ENCODE peak calls at places on chromosomes 5 and 9, in eight cellular contexts. One of them, this sample, is unnamed.

GRCh38 chr5:39062530-39062929 is 11.7 kb downstream of the RICTOR start:
- DNase-seq in RKO: no peak
- DNase-seq in heart right ventricle: no peak
- DNase-seq in stimulated activated CD4-positive, alpha-beta T cell treated with anti-CD3 and anti-CD28 coated beads, Interleukin-15, amount 100 ng/mL, for 24 hours: no peak
- DNase-seq in kidney epithelial cell: no peak
- DNase-seq in head of caudate nucleus: no peak
- DNase-seq in AG08395: no peak
- DNase-seq in Kasumi-1: no peak
- DNase-seq in this sample: no peak

GRCh38 chr5:66981705-66982387 is 214.8 kb downstream of the CD180 start:
- DNase-seq in RKO: no peak
- DNase-seq in heart right ventricle: no peak
- DNase-seq in stimulated activated CD4-positive, alpha-beta T cell treated with anti-CD3 and anti-CD28 coated beads, Interleukin-15, amount 100 ng/mL, for 24 hours: no peak
- DNase-seq in kidney epithelial cell: no peak
- DNase-seq in head of caudate nucleus: no peak
- DNase-seq in AG08395: no peak
- DNase-seq in Kasumi-1: no peak
- DNase-seq in this sample: no peak

GRCh38 chr5:126965061-126965475 is 65.3 kb downstream of the MARCHF3 start:
- DNase-seq in RKO: peak
- DNase-seq in heart right ventricle: no peak
- DNase-seq in stimulated activated CD4-positive, alpha-beta T cell treated with anti-CD3 and anti-CD28 coated beads, Interleukin-15, amount 100 ng/mL, for 24 hours: no peak
- DNase-seq in kidney epithelial cell: peak
- DNase-seq in head of caudate nucleus: no peak
- DNase-seq in AG08395: peak
- DNase-seq in Kasumi-1: peak
- DNase-seq in this sample: no peak

GRCh38 chr9:120386390-120387131 is 193.4 kb downstream of the CDK5RAP2 start:
- DNase-seq in RKO: no peak
- DNase-seq in heart right ventricle: no peak
- DNase-seq in stimulated activated CD4-positive, alpha-beta T cell treated with anti-CD3 and anti-CD28 coated beads, Interleukin-15, amount 100 ng/mL, for 24 hours: no peak
- DNase-seq in kidney epithelial cell: no peak
- DNase-seq in head of caudate nucleus: no peak
- DNase-seq in AG08395: no peak
- DNase-seq in Kasumi-1: no peak
- DNase-seq in this sample: no peak

GRCh38 chr5:175464414-175465233 is 13.7 kb upstream of the SFXN1 start:
- DNase-seq in RKO: peak
- DNase-seq in heart right ventricle: no peak
- DNase-seq in stimulated activated CD4-positive, alpha-beta T cell treated with anti-CD3 and anti-CD28 coated beads, Interleukin-15, amount 100 ng/mL, for 24 hours: peak
- DNase-seq in kidney epithelial cell: no peak
- DNase-seq in head of caudate nucleus: peak
- DNase-seq in AG08395: peak
- DNase-seq in Kasumi-1: peak
- DNase-seq in this sample: peak

GRCh38 chr9:20622330-20623020 is at the start of gene MLLT3:
- DNase-seq in RKO: peak
- DNase-seq in heart right ventricle: peak
- DNase-seq in stimulated activated CD4-positive, alpha-beta T cell treated with anti-CD3 and anti-CD28 coated beads, Interleukin-15, amount 100 ng/mL, for 24 hours: peak
- DNase-seq in kidney epithelial cell: peak
- DNase-seq in head of caudate nucleus: peak
- DNase-seq in AG08395: peak
- DNase-seq in Kasumi-1: peak
- DNase-seq in this sample: peak

GRCh38 chr5:156396063-156396829 is 69.3 kb downstream of the SGCD start:
- DNase-seq in RKO: no peak
- DNase-seq in heart right ventricle: no peak
- DNase-seq in stimulated activated CD4-positive, alpha-beta T cell treated with anti-CD3 and anti-CD28 coated beads, Interleukin-15, amount 100 ng/mL, for 24 hours: no peak
- DNase-seq in kidney epithelial cell: no peak
- DNase-seq in head of caudate nucleus: peak
- DNase-seq in AG08395: peak
- DNase-seq in Kasumi-1: no peak
- DNase-seq in this sample: peak

GRCh38 chr5:35125746-35126145 is 78.0 kb upstream of the AGXT2 start:
- DNase-seq in RKO: no peak
- DNase-seq in heart right ventricle: no peak
- DNase-seq in stimulated activated CD4-positive, alpha-beta T cell treated with anti-CD3 and anti-CD28 coated beads, Interleukin-15, amount 100 ng/mL, for 24 hours: no peak
- DNase-seq in kidney epithelial cell: no peak
- DNase-seq in head of caudate nucleus: no peak
- DNase-seq in AG08395: no peak
- DNase-seq in Kasumi-1: no peak
- DNase-seq in this sample: no peak

This sample was measured in cardiac muscle cell.